ENCODE peak calls at places on chromosomes 5 and 9, in nine cellular contexts. I is sciatic nerve; N is activated CD4-positive, alpha-beta T cell treated with anti-CD3 and anti-CD28 coated beads for 24 hours; V is HFFc6; H is brain microvascular endothelial cell; X is heart right ventricle; J is CD8-positive, alpha-beta T cell; W is type B pancreatic cell; P is NCI-H510A. R is an unnamed sample.

GRCh38 chr5:154986151-154986550 is 27.4 kb upstream of the KIF4B start:
- DNase-seq in I (no peak), N (no peak), V (no peak), H (no peak), X (no peak), J (no peak), W (no peak), P (no peak), R (no peak)

GRCh38 chr5:119049824-119050449 is 20.9 kb upstream of the DMXL1 start:
- DNase-seq in I (no peak), N (no peak), V (peak; percentile 41), H (peak; percentile 60), X (no peak), J (no peak), W (no peak), P (no peak), R (no peak)

GRCh38 chr9:117160254-117160653 is 254.6 kb downstream of the ASTN2 start:
- DNase-seq in I (no peak), N (no peak), V (no peak), H (no peak), X (no peak), J (no peak), W (no peak), P (no peak), R (no peak)

GRCh38 chr9:136829981-136830885 is 12.0 kb upstream of the AJM1 start:
- DNase-seq in I (no peak), N (no peak), V (no peak), H (no peak), X (peak; percentile 5), J (no peak), W (no peak), P (no peak), R (no peak)

GRCh38 chr5:132102944-132103343 is 29.4 kb downstream of the CSF2 start:
- DNase-seq in I (no peak), N (no peak), V (no peak), H (no peak), X (no peak), J (no peak), W (no peak), P (no peak), R (no peak)

GRCh38 chr5:40409600-40409999 is 270.1 kb upstream of the PTGER4 start:
- DNase-seq in I (no peak), N (no peak), V (no peak), H (no peak), X (no peak), J (no peak), W (no peak), P (no peak), R (no peak)

GRCh38 chr9:109383356-109383755 is 62.5 kb upstream of the EPB41L4B start:
- DNase-seq in I (no peak), N (no peak), V (no peak), H (no peak), X (no peak), J (no peak), W (no peak), P (no peak), R (no peak)

GRCh38 chr5:36374275-36374862 is 72.7 kb upstream of the RANBP3L start:
- DNase-seq in I (no peak), N (no peak), V (peak; percentile 89), H (peak; percentile 54), X (no peak), J (no peak), W (no peak), P (no peak), R (no peak)

R was measured in GM18507.